ENCODE peak calls at places on chromosome 18, in nine cellular contexts. J, C, V, F, R, U, A, G and T are unnamed samples.
A peak's percentile ranks its signal among the peaks of the same experiment; 100 is the strongest.

GRCh38 chr18:26470011-26470637 is 78.2 kb downstream of the KCTD1 start:
- DNase-seq in U (no peak), F (no peak), R (peak; percentile 54), C (no peak), G (no peak), J (no peak), V (peak; percentile 68), A (no peak), T (no peak)

GRCh38 chr18:58046794-58047555 is 2.9 kb downstream of the NEDD4L start:
- DNase-seq in R (no peak), C (no peak), V (no peak), F (no peak), J (no peak), U (no peak), A (no peak), G (no peak), T (no peak)

GRCh38 chr18:42534313-42534712 is 579.3 kb downstream of the PIK3C3 start:
- DNase-seq in A (no peak), V (no peak), G (no peak), U (no peak), C (no peak), F (no peak), J (no peak), R (no peak), T (no peak)

GRCh38 chr18:48771641-48772380 is 179.0 kb downstream of the SMAD7 start:
- DNase-seq in G (no peak), J (no peak), A (no peak), F (peak; percentile 40), U (no peak), R (no peak), V (no peak), C (no peak), T (no peak)

GRCh38 chr18:58015045-58015444 is 29.0 kb upstream of the NEDD4L start:
- DNase-seq in G (no peak), U (no peak), R (no peak), A (no peak), J (peak; percentile 35), V (no peak), C (no peak), F (no peak), T (no peak)

GRCh38 chr18:78876868-78877267 is 102.8 kb upstream of the SALL3 start:
- DNase-seq in F (no peak), U (no peak), R (no peak), C (no peak), V (no peak), J (no peak), G (no peak), A (no peak), T (no peak)

GRCh38 chr18:48637081-48637990 is 98.5 kb downstream of the CTIF start:
- DNase-seq in V (no peak), C (no peak), G (no peak), A (no peak), U (no peak), F (no peak), R (no peak), J (no peak), T (no peak)

GRCh38 chr18:22088976-22089375 is 80.4 kb upstream of the GATA6 start:
- DNase-seq in R (no peak), J (no peak), V (no peak), C (no peak), U (no peak), G (no peak), A (no peak), F (no peak), T (no peak)

GRCh38 chr18:3192286-3192685 is 27.5 kb downstream of the MYOM1 start:
- DNase-seq in J (no peak), A (no peak), U (no peak), C (no peak), F (no peak), V (no peak), R (no peak), G (no peak), T (no peak)

GRCh38 chr18:34023471-34023870 is 201.2 kb downstream of the NOL4 start:
- DNase-seq in U (no peak), V (peak; percentile 77), J (no peak), G (peak; percentile 51), R (no peak), A (no peak), F (no peak), C (peak; percentile 19), T (no peak)

GRCh38 chr18:76524900-76525698 is 30.1 kb upstream of the ZNF516 start:
- DNase-seq in U (no peak), A (no peak), V (peak; percentile 56), C (no peak), F (peak; percentile 73), G (no peak), J (no peak), R (peak; percentile 98), T (no peak)

GRCh38 chr18:5543036-5543671 is 643 bp downstream of the EPB41L3 start:
- DNase-seq in U (no peak), F (peak; percentile 63), G (no peak), V (no peak), A (no peak), J (no peak), R (peak; percentile 42), C (no peak), T (no peak)

GRCh38 chr18:74533666-74534065 is 634 bp upstream of the CNDP1 start:
- DNase-seq in R (no peak), A (no peak), C (no peak), U (no peak), J (no peak), V (no peak), F (no peak), G (no peak), T (no peak)

GRCh38 chr18:79642626-79643025 is 37.0 kb upstream of the CTDP1 start:
- DNase-seq in U (no peak), J (no peak), A (no peak), F (no peak), G (no peak), V (peak; percentile 15), C (no peak), R (no peak), T (no peak)

GRCh38 chr18:8609711-8610441 is 639 bp downstream of the RAB12 start:
- DNase-seq in G (no peak), R (peak; percentile 29), C (no peak), A (no peak), J (no peak), V (no peak), U (no peak), F (peak; percentile 39), T (no peak)

GRCh38 chr18:23238152-23238531 is 102.9 kb downstream of the CABLES1 start:
- DNase-seq in F (no peak), G (peak; percentile 52), R (no peak), U (peak; percentile 73), V (peak; percentile 89), A (no peak), C (no peak), J (no peak), T (no peak)

GRCh38 chr18:69944434-69944833 is 3.2 kb downstream of the CD226 start:
- DNase-seq in A (no peak), U (no peak), F (no peak), C (no peak), J (no peak), R (no peak), V (no peak), G (no peak), T (no peak)

GRCh38 chr18:63758616-63759015 is 16.6 kb upstream of the SERPINB7 start:
- DNase-seq in G (no peak), A (no peak), J (no peak), F (no peak), R (peak; percentile 56), U (no peak), C (no peak), V (peak; percentile 8), T (no peak)